ENCODE peak calls at places on chromosomes 6 and 20, in nine cellular contexts. One of them, this sample, is unnamed.

GRCh38 chr6:16146028-16146427 is 17.1 kb downstream of the MYLIP start:
- DNase-seq in CD4-positive, CD25-positive, alpha-beta regulatory T cell: no peak
- DNase-seq in GM18507: no peak
- DNase-seq in choroid plexus epithelial cell: no peak
- DNase-seq in ELR: no peak
- DNase-seq in adrenal gland: no peak
- DNase-seq in stimulated activated CD4-positive, alpha-beta T cell treated with anti-CD3 and anti-CD28 coated beads, Interleukin-12 subunit alpha, Interleukin-12 subunit beta, amount 100 ng/mL, for 4 hours: no peak
- DNase-seq in head of caudate nucleus: no peak
- DNase-seq in epithelial cell of esophagus: peak
- DNase-seq in this sample: no peak

GRCh38 chr20:24936526-24937407 is 12.3 kb upstream of the CST7 start:
- DNase-seq in CD4-positive, CD25-positive, alpha-beta regulatory T cell: no peak
- DNase-seq in GM18507: no peak
- DNase-seq in choroid plexus epithelial cell: no peak
- DNase-seq in ELR: no peak
- DNase-seq in adrenal gland: no peak
- DNase-seq in stimulated activated CD4-positive, alpha-beta T cell treated with anti-CD3 and anti-CD28 coated beads, Interleukin-12 subunit alpha, Interleukin-12 subunit beta, amount 100 ng/mL, for 4 hours: no peak
- DNase-seq in head of caudate nucleus: no peak
- DNase-seq in epithelial cell of esophagus: no peak
- DNase-seq in this sample: no peak

GRCh38 chr6:167549187-167549586 is 224.3 kb downstream of the TTLL2 start:
- DNase-seq in CD4-positive, CD25-positive, alpha-beta regulatory T cell: no peak
- DNase-seq in GM18507: no peak
- DNase-seq in choroid plexus epithelial cell: no peak
- DNase-seq in ELR: no peak
- DNase-seq in adrenal gland: no peak
- DNase-seq in stimulated activated CD4-positive, alpha-beta T cell treated with anti-CD3 and anti-CD28 coated beads, Interleukin-12 subunit alpha, Interleukin-12 subunit beta, amount 100 ng/mL, for 4 hours: no peak
- DNase-seq in head of caudate nucleus: peak
- DNase-seq in epithelial cell of esophagus: no peak
- DNase-seq in this sample: no peak

GRCh38 chr20:7137395-7138151 is 370.1 kb downstream of the BMP2 start:
- DNase-seq in CD4-positive, CD25-positive, alpha-beta regulatory T cell: no peak
- DNase-seq in GM18507: no peak
- DNase-seq in choroid plexus epithelial cell: no peak
- DNase-seq in ELR: no peak
- DNase-seq in adrenal gland: no peak
- DNase-seq in stimulated activated CD4-positive, alpha-beta T cell treated with anti-CD3 and anti-CD28 coated beads, Interleukin-12 subunit alpha, Interleukin-12 subunit beta, amount 100 ng/mL, for 4 hours: no peak
- DNase-seq in head of caudate nucleus: no peak
- DNase-seq in epithelial cell of esophagus: peak
- DNase-seq in this sample: no peak

GRCh38 chr20:7294816-7295360 is 527.4 kb downstream of the BMP2 start:
- DNase-seq in CD4-positive, CD25-positive, alpha-beta regulatory T cell: no peak
- DNase-seq in GM18507: no peak
- DNase-seq in choroid plexus epithelial cell: no peak
- DNase-seq in ELR: no peak
- DNase-seq in adrenal gland: no peak
- DNase-seq in stimulated activated CD4-positive, alpha-beta T cell treated with anti-CD3 and anti-CD28 coated beads, Interleukin-12 subunit alpha, Interleukin-12 subunit beta, amount 100 ng/mL, for 4 hours: no peak
- DNase-seq in head of caudate nucleus: no peak
- DNase-seq in epithelial cell of esophagus: peak
- DNase-seq in this sample: no peak

GRCh38 chr6:85432554-85432953 is 17.3 kb upstream of the NT5E start:
- DNase-seq in CD4-positive, CD25-positive, alpha-beta regulatory T cell: no peak
- DNase-seq in GM18507: no peak
- DNase-seq in choroid plexus epithelial cell: peak
- DNase-seq in ELR: no peak
- DNase-seq in adrenal gland: no peak
- DNase-seq in stimulated activated CD4-positive, alpha-beta T cell treated with anti-CD3 and anti-CD28 coated beads, Interleukin-12 subunit alpha, Interleukin-12 subunit beta, amount 100 ng/mL, for 4 hours: no peak
- DNase-seq in head of caudate nucleus: no peak
- DNase-seq in epithelial cell of esophagus: no peak
- DNase-seq in this sample: peak

GRCh38 chr20:49286689-49287551 is 9.1 kb upstream of the ZNFX1 start:
- DNase-seq in CD4-positive, CD25-positive, alpha-beta regulatory T cell: no peak
- DNase-seq in GM18507: no peak
- DNase-seq in choroid plexus epithelial cell: no peak
- DNase-seq in ELR: peak
- DNase-seq in adrenal gland: no peak
- DNase-seq in stimulated activated CD4-positive, alpha-beta T cell treated with anti-CD3 and anti-CD28 coated beads, Interleukin-12 subunit alpha, Interleukin-12 subunit beta, amount 100 ng/mL, for 4 hours: no peak
- DNase-seq in head of caudate nucleus: no peak
- DNase-seq in epithelial cell of esophagus: peak
- DNase-seq in this sample: no peak

GRCh38 chr20:53597085-53597482 is 3.4 kb upstream of the ZNF217 start:
- DNase-seq in CD4-positive, CD25-positive, alpha-beta regulatory T cell: no peak
- DNase-seq in GM18507: no peak
- DNase-seq in choroid plexus epithelial cell: peak
- DNase-seq in ELR: no peak
- DNase-seq in adrenal gland: peak
- DNase-seq in stimulated activated CD4-positive, alpha-beta T cell treated with anti-CD3 and anti-CD28 coated beads, Interleukin-12 subunit alpha, Interleukin-12 subunit beta, amount 100 ng/mL, for 4 hours: no peak
- DNase-seq in head of caudate nucleus: no peak
- DNase-seq in epithelial cell of esophagus: peak
- DNase-seq in this sample: no peak

GRCh38 chr6:41894366-41895299 is 542 bp downstream of the USP49 start:
- DNase-seq in CD4-positive, CD25-positive, alpha-beta regulatory T cell: no peak
- DNase-seq in GM18507: no peak
- DNase-seq in choroid plexus epithelial cell: no peak
- DNase-seq in ELR: peak
- DNase-seq in adrenal gland: peak
- DNase-seq in stimulated activated CD4-positive, alpha-beta T cell treated with anti-CD3 and anti-CD28 coated beads, Interleukin-12 subunit alpha, Interleukin-12 subunit beta, amount 100 ng/mL, for 4 hours: no peak
- DNase-seq in head of caudate nucleus: peak
- DNase-seq in epithelial cell of esophagus: peak
- DNase-seq in this sample: no peak

GRCh38 chr6:146601352-146601751 is 2.6 kb downstream of the ADGB start:
- DNase-seq in CD4-positive, CD25-positive, alpha-beta regulatory T cell: no peak
- DNase-seq in GM18507: no peak
- DNase-seq in choroid plexus epithelial cell: no peak
- DNase-seq in ELR: no peak
- DNase-seq in adrenal gland: no peak
- DNase-seq in stimulated activated CD4-positive, alpha-beta T cell treated with anti-CD3 and anti-CD28 coated beads, Interleukin-12 subunit alpha, Interleukin-12 subunit beta, amount 100 ng/mL, for 4 hours: no peak
- DNase-seq in head of caudate nucleus: no peak
- DNase-seq in epithelial cell of esophagus: no peak
- DNase-seq in this sample: no peak

GRCh38 chr20:431012-431904 is 23.2 kb downstream of the RBCK1 start:
- DNase-seq in CD4-positive, CD25-positive, alpha-beta regulatory T cell: no peak
- DNase-seq in GM18507: no peak
- DNase-seq in choroid plexus epithelial cell: peak
- DNase-seq in ELR: peak
- DNase-seq in adrenal gland: peak
- DNase-seq in stimulated activated CD4-positive, alpha-beta T cell treated with anti-CD3 and anti-CD28 coated beads, Interleukin-12 subunit alpha, Interleukin-12 subunit beta, amount 100 ng/mL, for 4 hours: no peak
- DNase-seq in head of caudate nucleus: peak
- DNase-seq in epithelial cell of esophagus: peak
- DNase-seq in this sample: peak

This sample was measured in astrocyte of the spinal cord.